ENCODE peak calls at places on chromosomes 4 and X, in seven cellular contexts. M is ureter; K is lung microvascular endothelial cell; U is AG08396; Z is GM03348; D is endothelial cell; G is stimulated activated CD4-positive, alpha-beta T cell treated with anti-CD3 and anti-CD28 coated beads, Interleukin-12 subunit alpha, Interleukin-12 subunit beta, amount 100 ng/mL, for 24 hours. R is an unnamed sample.

GRCh38 chr4:75849459-75849858 is 52.8 kb downstream of the PPEF2 start:
- DNase-seq in M (no peak), D (peak), K (no peak), U (no peak), Z (no peak), G (no peak), R (peak)

GRCh38 chrX:12138366-12139313 is at the start of gene FRMPD4:
- DNase-seq in K (no peak), M (no peak), Z (peak), U (peak), G (no peak), D (peak), R (peak)

GRCh38 chr4:11424000-11424399 is 4.7 kb downstream of the HS3ST1 start:
- DNase-seq in U (no peak), Z (no peak), K (peak), D (peak), M (peak), G (no peak), R (peak)

GRCh38 chrX:2188316-2188715 is 312.5 kb downstream of the DHRSX start:
- DNase-seq in M (no peak), Z (peak), D (no peak), U (no peak), G (no peak), K (no peak), R (no peak)

GRCh38 chrX:9326369-9326768 is 138.5 kb upstream of the TBL1X start:
- DNase-seq in U (no peak), Z (no peak), K (no peak), D (no peak), G (no peak), M (no peak), R (no peak)

GRCh38 chr4:144645621-144646522 is at the start of gene HHIP:
- DNase-seq in D (peak), U (peak), G (no peak), Z (peak), K (peak), M (no peak), R (peak)

GRCh38 chr4:74331252-74331651 is 23.0 kb downstream of the EPGN start:
- DNase-seq in M (no peak), Z (no peak), K (no peak), G (no peak), U (no peak), D (no peak), R (no peak)

GRCh38 chrX:72084114-72084513 is 47.6 kb downstream of the RTL5 start:
- DNase-seq in D (no peak), M (no peak), Z (no peak), G (no peak), K (no peak), U (no peak), R (peak)

GRCh38 chr4:107893171-107894137 is 37.9 kb upstream of the CYP2U1 start:
- DNase-seq in K (no peak), U (no peak), G (no peak), Z (no peak), M (no peak), D (no peak), R (peak)

GRCh38 chrX:443676-444210 is 57.0 kb upstream of the PPP2R3B start:
- DNase-seq in K (no peak), G (no peak), U (no peak), M (no peak), D (no peak), Z (no peak), R (no peak)

GRCh38 chrX:65690057-65690855 is 22.8 kb downstream of the MSN start:
- DNase-seq in Z (no peak), U (peak), G (no peak), M (no peak), K (no peak), D (no peak), R (peak)

GRCh38 chrX:23380581-23380980 is 45.9 kb downstream of the PTCHD1 start:
- DNase-seq in G (no peak), D (no peak), K (no peak), M (no peak), Z (no peak), U (no peak), R (no peak)

GRCh38 chrX:115940888-115941332 is 229.6 kb upstream of the AGTR2 start:
- DNase-seq in U (peak), G (no peak), Z (no peak), D (peak), M (peak), K (peak), R (peak)

GRCh38 chr4:153022233-153022632 is 86.1 kb downstream of the FHDC1 start:
- DNase-seq in Z (no peak), M (no peak), D (no peak), K (no peak), G (no peak), U (no peak), R (peak)